ENCODE peak calls at places on chromosomes 2 and 18, in six cellular contexts. X is NCI-H146, W is left lobe of liver, U is PC-3, J is stromal cell of bone marrow, A is hypothalamus. L is an unnamed sample.

GRCh38 chr2:1591978-1592907 is 152.1 kb downstream of the PXDN start:
- DNase-seq in J (peak), U (peak), A (no peak), X (no peak), W (peak), L (no peak)

GRCh38 chr18:70334728-70335329 is 46.0 kb downstream of the SOCS6 start:
- DNase-seq in A (no peak), J (no peak), U (peak), X (peak), W (peak), L (no peak)

GRCh38 chr18:12679183-12679786 is 21.4 kb upstream of the SPIRE1 start:
- DNase-seq in A (no peak), U (peak), W (no peak), J (peak), X (no peak), L (peak)

GRCh38 chr18:76619342-76620315 is 124.6 kb upstream of the ZNF516 start:
- DNase-seq in W (peak), J (peak), A (no peak), U (no peak), X (peak), L (no peak)

GRCh38 chr18:63207825-63208224 is 111.7 kb downstream of the BCL2 start:
- DNase-seq in J (no peak), X (peak), A (no peak), U (no peak), W (no peak), L (no peak)

GRCh38 chr2:39593439-39594393 is 72.0 kb upstream of the TMEM178A start:
- DNase-seq in A (no peak), X (peak), W (no peak), U (peak), J (peak), L (peak)

GRCh38 chr2:235171511-235172130 is 219.8 kb downstream of the SH3BP4 start:
- DNase-seq in X (peak), U (peak), J (peak), A (no peak), W (no peak), L (peak)

GRCh38 chr2:19762142-19762541 is 139.6 kb downstream of the TTC32 start:
- DNase-seq in U (no peak), A (no peak), X (no peak), W (no peak), J (no peak), L (no peak)

GRCh38 chr2:151619337-151619989 is 114.8 kb downstream of the NEB start:
- DNase-seq in U (no peak), A (no peak), W (no peak), X (no peak), J (no peak), L (peak)

GRCh38 chr2:144032566-144032965 is 487.4 kb downstream of the ZEB2 start:
- DNase-seq in U (no peak), X (no peak), W (no peak), A (no peak), J (no peak), L (no peak)

GRCh38 chr2:64063924-64064331 is 44.7 kb upstream of the VPS54 start:
- DNase-seq in A (no peak), U (no peak), W (no peak), X (peak), J (no peak), L (peak)

L was measured in HT1080.